ENCODE peak calls at places on chromosomes 11 and 22, in six cellular contexts. One of them, this sample, is unnamed.

GRCh38 chr22:27133951-27134664 is 476.7 kb downstream of the MIAT start:
- DNase-seq in hepatocyte: peak; percentile 48
- DNase-seq in choroid plexus epithelial cell: peak; percentile 90
- DNase-seq in B cell: no peak
- DNase-seq in RWPE1: peak; percentile 91
- DNase-seq in brain microvascular endothelial cell: peak; percentile 93
- DNase-seq in this sample: no peak

GRCh38 chr11:75714211-75714610 is 3.4 kb upstream of the MOGAT2 start:
- DNase-seq in hepatocyte: no peak
- DNase-seq in choroid plexus epithelial cell: no peak
- DNase-seq in B cell: no peak
- DNase-seq in RWPE1: no peak
- DNase-seq in brain microvascular endothelial cell: no peak
- DNase-seq in this sample: no peak

GRCh38 chr11:294795-295194 is 4.5 kb downstream of the IFITM5 start:
- DNase-seq in hepatocyte: no peak
- DNase-seq in choroid plexus epithelial cell: no peak
- DNase-seq in B cell: peak; percentile 13
- DNase-seq in RWPE1: no peak
- DNase-seq in brain microvascular endothelial cell: no peak
- DNase-seq in this sample: no peak

GRCh38 chr11:12807621-12808020 is 133.4 kb downstream of the TEAD1 start:
- DNase-seq in hepatocyte: no peak
- DNase-seq in choroid plexus epithelial cell: no peak
- DNase-seq in B cell: no peak
- DNase-seq in RWPE1: no peak
- DNase-seq in brain microvascular endothelial cell: no peak
- DNase-seq in this sample: no peak

GRCh38 chr11:41039592-41039991 is 419.9 kb downstream of the LRRC4C start:
- DNase-seq in hepatocyte: no peak
- DNase-seq in choroid plexus epithelial cell: no peak
- DNase-seq in B cell: no peak
- DNase-seq in RWPE1: no peak
- DNase-seq in brain microvascular endothelial cell: no peak
- DNase-seq in this sample: no peak

GRCh38 chr22:41305646-41306045 is 4.3 kb downstream of the ZC3H7B start:
- DNase-seq in hepatocyte: no peak
- DNase-seq in choroid plexus epithelial cell: no peak
- DNase-seq in B cell: no peak
- DNase-seq in RWPE1: peak; percentile 71
- DNase-seq in brain microvascular endothelial cell: no peak
- DNase-seq in this sample: no peak

GRCh38 chr11:61121917-61122316 is 19.6 kb downstream of the CD5 start:
- DNase-seq in hepatocyte: no peak
- DNase-seq in choroid plexus epithelial cell: no peak
- DNase-seq in B cell: no peak
- DNase-seq in RWPE1: no peak
- DNase-seq in brain microvascular endothelial cell: no peak
- DNase-seq in this sample: no peak

GRCh38 chr22:26398741-26399153 is 30.3 kb upstream of the ASPHD2 start:
- DNase-seq in hepatocyte: peak; percentile 76
- DNase-seq in choroid plexus epithelial cell: peak; percentile 85
- DNase-seq in B cell: peak; percentile 61
- DNase-seq in RWPE1: peak; percentile 57
- DNase-seq in brain microvascular endothelial cell: peak; percentile 73
- DNase-seq in this sample: peak; percentile 13

GRCh38 chr11:115552151-115552550 is 47.9 kb upstream of the CADM1 start:
- DNase-seq in hepatocyte: no peak
- DNase-seq in choroid plexus epithelial cell: no peak
- DNase-seq in B cell: no peak
- DNase-seq in RWPE1: no peak
- DNase-seq in brain microvascular endothelial cell: no peak
- DNase-seq in this sample: no peak

GRCh38 chr11:108561535-108561991 is 32.0 kb downstream of the EXPH5 start:
- DNase-seq in hepatocyte: no peak
- DNase-seq in choroid plexus epithelial cell: peak; percentile 48
- DNase-seq in B cell: no peak
- DNase-seq in RWPE1: no peak
- DNase-seq in brain microvascular endothelial cell: peak; percentile 11
- DNase-seq in this sample: no peak

GRCh38 chr11:1869427-1870325 is 16.8 kb downstream of the LSP1 start:
- DNase-seq in hepatocyte: no peak
- DNase-seq in choroid plexus epithelial cell: no peak
- DNase-seq in B cell: peak; percentile 34
- DNase-seq in RWPE1: no peak
- DNase-seq in brain microvascular endothelial cell: no peak
- DNase-seq in this sample: no peak
- TF ChIP-seq CTCF in hepatocyte: no peak
- TF ChIP-seq CTCF in choroid plexus epithelial cell: no peak
- TF ChIP-seq CTCF in B cell: no peak
- TF ChIP-seq CTCF in RWPE1: no peak
- TF ChIP-seq CTCF in brain microvascular endothelial cell: peak; percentile 34
- TF ChIP-seq CTCF in this sample: no peak

GRCh38 chr11:8260202-8260996 is 3.3 kb downstream of the LMO1 start:
- DNase-seq in hepatocyte: no peak
- DNase-seq in choroid plexus epithelial cell: no peak
- DNase-seq in B cell: no peak
- DNase-seq in RWPE1: no peak
- DNase-seq in brain microvascular endothelial cell: no peak
- DNase-seq in this sample: no peak
- TF ChIP-seq CTCF in hepatocyte: no peak
- TF ChIP-seq CTCF in choroid plexus epithelial cell: no peak
- TF ChIP-seq CTCF in B cell: no peak
- TF ChIP-seq CTCF in RWPE1: no peak
- TF ChIP-seq CTCF in brain microvascular endothelial cell: no peak
- TF ChIP-seq CTCF in this sample: no peak

GRCh38 chr22:35739642-35740041 is 22.0 kb downstream of the APOL5 start:
- DNase-seq in hepatocyte: no peak
- DNase-seq in choroid plexus epithelial cell: no peak
- DNase-seq in B cell: no peak
- DNase-seq in RWPE1: no peak
- DNase-seq in brain microvascular endothelial cell: no peak
- DNase-seq in this sample: peak; percentile 1
- TF ChIP-seq CTCF in hepatocyte: peak; percentile 6
- TF ChIP-seq CTCF in choroid plexus epithelial cell: peak; percentile 44
- TF ChIP-seq CTCF in B cell: no peak
- TF ChIP-seq CTCF in RWPE1: no peak
- TF ChIP-seq CTCF in brain microvascular endothelial cell: peak; percentile 55
- TF ChIP-seq CTCF in this sample: peak; percentile 9

GRCh38 chr11:74492974-74493815 is at the start of gene LIPT2:
- DNase-seq in hepatocyte: peak; percentile 99
- DNase-seq in choroid plexus epithelial cell: peak; percentile 99
- DNase-seq in B cell: peak; percentile 91
- DNase-seq in RWPE1: peak; percentile 92
- DNase-seq in brain microvascular endothelial cell: peak; percentile 95
- DNase-seq in this sample: peak; percentile 98

GRCh38 chr11:74493816-74494630 is 499 bp upstream of the LIPT2 start:
- DNase-seq in hepatocyte: no peak
- DNase-seq in choroid plexus epithelial cell: no peak
- DNase-seq in B cell: no peak
- DNase-seq in RWPE1: peak; percentile 66
- DNase-seq in brain microvascular endothelial cell: peak; percentile 12
- DNase-seq in this sample: no peak

GRCh38 chr11:74487875-74488274 is 5.6 kb downstream of the LIPT2 start:
- DNase-seq in hepatocyte: no peak
- DNase-seq in choroid plexus epithelial cell: no peak
- DNase-seq in B cell: no peak
- DNase-seq in RWPE1: no peak
- DNase-seq in brain microvascular endothelial cell: no peak
- DNase-seq in this sample: no peak

GRCh38 chr11:74492084-74492483 is 1.4 kb downstream of the LIPT2 start:
- DNase-seq in hepatocyte: no peak
- DNase-seq in choroid plexus epithelial cell: no peak
- DNase-seq in B cell: no peak
- DNase-seq in RWPE1: no peak
- DNase-seq in brain microvascular endothelial cell: no peak
- DNase-seq in this sample: no peak

GRCh38 chr11:74490945-74491344 is 2.6 kb downstream of the LIPT2 start:
- DNase-seq in hepatocyte: no peak
- DNase-seq in choroid plexus epithelial cell: no peak
- DNase-seq in B cell: no peak
- DNase-seq in RWPE1: no peak
- DNase-seq in brain microvascular endothelial cell: no peak
- DNase-seq in this sample: no peak
- TF ChIP-seq CTCF in hepatocyte: no peak
- TF ChIP-seq CTCF in choroid plexus epithelial cell: no peak
- TF ChIP-seq CTCF in B cell: no peak
- TF ChIP-seq CTCF in RWPE1: no peak
- TF ChIP-seq CTCF in brain microvascular endothelial cell: no peak
- TF ChIP-seq CTCF in this sample: no peak

GRCh38 chr11:43832536-43832935 is 48.1 kb upstream of the ALKBH3 start:
- DNase-seq in hepatocyte: no peak
- DNase-seq in choroid plexus epithelial cell: no peak
- DNase-seq in B cell: no peak
- DNase-seq in RWPE1: no peak
- DNase-seq in brain microvascular endothelial cell: no peak
- DNase-seq in this sample: no peak
- TF ChIP-seq CTCF in hepatocyte: no peak
- TF ChIP-seq CTCF in choroid plexus epithelial cell: no peak
- TF ChIP-seq CTCF in B cell: no peak
- TF ChIP-seq CTCF in RWPE1: no peak
- TF ChIP-seq CTCF in brain microvascular endothelial cell: no peak
- TF ChIP-seq CTCF in this sample: no peak

GRCh38 chr22:29638678-29639077 is 35.2 kb downstream of the NF2 start:
- DNase-seq in hepatocyte: no peak
- DNase-seq in choroid plexus epithelial cell: no peak
- DNase-seq in B cell: no peak
- DNase-seq in RWPE1: no peak
- DNase-seq in brain microvascular endothelial cell: no peak
- DNase-seq in this sample: no peak

GRCh38 chr22:29636751-29637150 is 33.3 kb downstream of the NF2 start:
- DNase-seq in hepatocyte: no peak
- DNase-seq in choroid plexus epithelial cell: no peak
- DNase-seq in B cell: no peak
- DNase-seq in RWPE1: no peak
- DNase-seq in brain microvascular endothelial cell: no peak
- DNase-seq in this sample: no peak

GRCh38 chr22:29632672-29633071 is 29.2 kb downstream of the NF2 start:
- DNase-seq in hepatocyte: no peak
- DNase-seq in choroid plexus epithelial cell: no peak
- DNase-seq in B cell: no peak
- DNase-seq in RWPE1: no peak
- DNase-seq in brain microvascular endothelial cell: no peak
- DNase-seq in this sample: no peak

GRCh38 chr22:29633514-29634312 is 30.3 kb downstream of the NF2 start:
- DNase-seq in hepatocyte: no peak
- DNase-seq in choroid plexus epithelial cell: no peak
- DNase-seq in B cell: no peak
- DNase-seq in RWPE1: no peak
- DNase-seq in brain microvascular endothelial cell: no peak
- DNase-seq in this sample: no peak

GRCh38 chr22:29635734-29636357 is 32.4 kb downstream of the NF2 start:
- DNase-seq in hepatocyte: peak; percentile 72
- DNase-seq in choroid plexus epithelial cell: peak; percentile 81
- DNase-seq in B cell: peak; percentile 25
- DNase-seq in RWPE1: peak; percentile 30
- DNase-seq in brain microvascular endothelial cell: no peak
- DNase-seq in this sample: no peak
- TF ChIP-seq CTCF in hepatocyte: peak; percentile 68
- TF ChIP-seq CTCF in choroid plexus epithelial cell: peak; percentile 77
- TF ChIP-seq CTCF in B cell: peak; percentile 67
- TF ChIP-seq CTCF in RWPE1: peak; percentile 84
- TF ChIP-seq CTCF in brain microvascular endothelial cell: peak; percentile 74
- TF ChIP-seq CTCF in this sample: peak; percentile 52

GRCh38 chr22:37160037-37160436 is 10.3 kb upstream of the IL2RB start:
- DNase-seq in hepatocyte: no peak
- DNase-seq in choroid plexus epithelial cell: no peak
- DNase-seq in B cell: no peak
- DNase-seq in RWPE1: no peak
- DNase-seq in brain microvascular endothelial cell: no peak
- DNase-seq in this sample: no peak
- TF ChIP-seq CTCF in hepatocyte: no peak
- TF ChIP-seq CTCF in choroid plexus epithelial cell: peak; percentile 4
- TF ChIP-seq CTCF in B cell: no peak
- TF ChIP-seq CTCF in RWPE1: no peak
- TF ChIP-seq CTCF in brain microvascular endothelial cell: no peak
- TF ChIP-seq CTCF in this sample: no peak

GRCh38 chr11:6297831-6298230 is 22.5 kb downstream of the CAVIN3 start:
- DNase-seq in hepatocyte: no peak
- DNase-seq in choroid plexus epithelial cell: peak; percentile 25
- DNase-seq in B cell: no peak
- DNase-seq in RWPE1: peak; percentile 41
- DNase-seq in brain microvascular endothelial cell: no peak
- DNase-seq in this sample: no peak
- TF ChIP-seq CTCF in hepatocyte: peak; percentile 28
- TF ChIP-seq CTCF in choroid plexus epithelial cell: peak; percentile 56
- TF ChIP-seq CTCF in B cell: no peak
- TF ChIP-seq CTCF in RWPE1: peak; percentile 21
- TF ChIP-seq CTCF in brain microvascular endothelial cell: peak; percentile 49
- TF ChIP-seq CTCF in this sample: no peak

DNA sequence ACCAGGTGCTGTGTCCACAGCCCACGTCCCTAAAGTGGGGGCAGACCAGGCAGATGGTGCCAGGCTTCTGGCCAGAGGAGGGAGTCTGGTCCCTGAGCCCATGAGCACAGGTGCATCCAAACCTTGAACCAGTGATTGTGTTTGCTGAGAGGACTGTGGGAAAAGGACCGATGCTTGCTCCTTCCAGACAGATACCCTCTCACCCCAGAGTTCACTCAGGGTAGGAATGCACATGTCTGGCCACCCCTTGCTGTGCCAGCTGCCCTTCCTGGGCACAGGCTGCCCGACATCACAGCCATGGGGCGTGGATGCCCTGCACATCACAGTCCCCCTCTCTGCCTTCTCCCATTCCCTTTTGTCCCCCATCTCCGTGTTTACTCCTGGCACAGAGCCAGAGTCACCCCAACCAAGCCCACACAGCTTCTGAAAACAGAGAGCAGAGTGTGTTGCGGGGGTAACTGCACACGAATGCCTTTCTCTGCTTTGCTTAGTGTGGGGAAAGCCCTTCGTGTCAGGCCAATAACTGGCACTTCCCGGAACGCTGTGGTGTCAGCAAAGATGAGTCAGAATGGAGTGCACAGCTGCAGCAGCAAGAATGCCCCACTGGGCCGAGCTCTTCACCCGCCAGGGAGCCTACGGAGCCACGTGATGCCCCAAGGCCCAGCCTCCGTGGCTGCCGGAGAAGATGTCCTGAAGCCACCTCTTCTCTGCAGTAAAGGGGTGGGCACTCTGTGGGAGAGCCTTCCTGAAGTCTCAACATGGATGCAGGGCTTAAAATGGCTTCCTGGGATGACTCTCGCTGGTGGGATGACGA is 7.6 kb downstream of the CARS1 start:
- DNase-seq in hepatocyte: peak; percentile 82
- DNase-seq in choroid plexus epithelial cell: peak; percentile 98
- DNase-seq in B cell: peak; percentile 74
- DNase-seq in RWPE1: peak; percentile 91
- DNase-seq in brain microvascular endothelial cell: peak; percentile 93
- DNase-seq in this sample: peak; percentile 59
- TF ChIP-seq CTCF in hepatocyte: no peak
- TF ChIP-seq CTCF in choroid plexus epithelial cell: peak; percentile 48
- TF ChIP-seq CTCF in B cell: no peak
- TF ChIP-seq CTCF in RWPE1: peak; percentile 65
- TF ChIP-seq CTCF in brain microvascular endothelial cell: peak; percentile 67
- TF ChIP-seq CTCF in this sample: no peak